ENCODE peak calls at places on chromosomes 7 and 10, in five cellular contexts. One of them, this sample, is unnamed.
A peak's percentile ranks its signal among the peaks of the same experiment; 100 is the strongest.

GRCh38 chr7:91554893-91555292 is 290.7 kb downstream of the FZD1 start:
- DNase-seq in hepatic stellate cell: no peak
- DNase-seq in NCI-H460: no peak
- DNase-seq in H7: no peak
- DNase-seq in SHP77: no peak
- DNase-seq in this sample: no peak

GRCh38 chr10:49298990-49299815 is at the start of gene C10orf71:
- DNase-seq in hepatic stellate cell: no peak
- DNase-seq in NCI-H460: no peak
- DNase-seq in H7: no peak
- DNase-seq in SHP77: peak; percentile 3
- DNase-seq in this sample: no peak

GRCh38 chr7:49486974-49487919 is 286.2 kb upstream of the VWC2 start:
- DNase-seq in hepatic stellate cell: no peak
- DNase-seq in NCI-H460: no peak
- DNase-seq in H7: peak; percentile 2
- DNase-seq in SHP77: no peak
- DNase-seq in this sample: no peak

GRCh38 chr7:3399858-3400257 is 98.8 kb downstream of the SDK1 start:
- DNase-seq in hepatic stellate cell: no peak
- DNase-seq in NCI-H460: peak; percentile 36
- DNase-seq in H7: peak; percentile 25
- DNase-seq in SHP77: peak; percentile 44
- DNase-seq in this sample: peak; percentile 73

GRCh38 chr7:22420973-22421635 is 64.2 kb upstream of the RAPGEF5 start:
- DNase-seq in hepatic stellate cell: no peak
- DNase-seq in NCI-H460: no peak
- DNase-seq in H7: no peak
- DNase-seq in SHP77: peak; percentile 12
- DNase-seq in this sample: no peak

GRCh38 chr10:27822286-27822685 is 76.7 kb upstream of the MKX start:
- DNase-seq in hepatic stellate cell: no peak
- DNase-seq in NCI-H460: no peak
- DNase-seq in H7: no peak
- DNase-seq in SHP77: no peak
- DNase-seq in this sample: no peak

GRCh38 chr7:28409716-28410627 is 2.3 kb upstream of the CREB5 start:
- DNase-seq in hepatic stellate cell: peak; percentile 38
- DNase-seq in NCI-H460: no peak
- DNase-seq in H7: peak; percentile 72
- DNase-seq in SHP77: no peak
- DNase-seq in this sample: no peak

GRCh38 chr10:23035569-23035968 is 59.8 kb upstream of the MSRB2 start:
- DNase-seq in hepatic stellate cell: no peak
- DNase-seq in NCI-H460: no peak
- DNase-seq in H7: peak; percentile 28
- DNase-seq in SHP77: peak; percentile 9
- DNase-seq in this sample: peak; percentile 10

GRCh38 chr7:112371721-112372120 is 78.5 kb upstream of the IFRD1 start:
- DNase-seq in hepatic stellate cell: no peak
- DNase-seq in NCI-H460: no peak
- DNase-seq in H7: no peak
- DNase-seq in SHP77: no peak
- DNase-seq in this sample: no peak

GRCh38 chr10:91788527-91788926 is 9.7 kb upstream of the TNKS2 start:
- DNase-seq in hepatic stellate cell: no peak
- DNase-seq in NCI-H460: no peak
- DNase-seq in H7: no peak
- DNase-seq in SHP77: no peak
- DNase-seq in this sample: peak; percentile 25

GRCh38 chr7:70925411-70926115 is 206.4 kb upstream of the GALNT17 start:
- DNase-seq in hepatic stellate cell: no peak
- DNase-seq in NCI-H460: no peak
- DNase-seq in H7: peak; percentile 83
- DNase-seq in SHP77: no peak
- DNase-seq in this sample: no peak

GRCh38 chr7:42691030-42691639 is 220.7 kb downstream of the C7orf25 start:
- DNase-seq in hepatic stellate cell: peak; percentile 7
- DNase-seq in NCI-H460: peak; percentile 36
- DNase-seq in H7: peak; percentile 35
- DNase-seq in SHP77: peak; percentile 32
- DNase-seq in this sample: peak; percentile 16

GRCh38 chr7:107173691-107174406 is 5.0 kb downstream of the HBP1 start:
- DNase-seq in hepatic stellate cell: no peak
- DNase-seq in NCI-H460: no peak
- DNase-seq in H7: no peak
- DNase-seq in SHP77: no peak
- DNase-seq in this sample: no peak

GRCh38 chr7:14210075-14210474 is 220.6 kb upstream of the ETV1 start:
- DNase-seq in hepatic stellate cell: no peak
- DNase-seq in NCI-H460: no peak
- DNase-seq in H7: no peak
- DNase-seq in SHP77: no peak
- DNase-seq in this sample: no peak

GRCh38 chr7:44307905-44308740 is 17.3 kb downstream of the CAMK2B start:
- DNase-seq in hepatic stellate cell: no peak
- DNase-seq in NCI-H460: no peak
- DNase-seq in H7: peak; percentile 53
- DNase-seq in SHP77: no peak
- DNase-seq in this sample: no peak

GRCh38 chr10:71076473-71077142 is 135.8 kb upstream of the UNC5B start:
- DNase-seq in hepatic stellate cell: no peak
- DNase-seq in NCI-H460: no peak
- DNase-seq in H7: peak; percentile 61
- DNase-seq in SHP77: no peak
- DNase-seq in this sample: no peak

GRCh38 chr7:110973566-110973965 is 117.4 kb upstream of the LRRN3 start:
- DNase-seq in hepatic stellate cell: no peak
- DNase-seq in NCI-H460: no peak
- DNase-seq in H7: no peak
- DNase-seq in SHP77: no peak
- DNase-seq in this sample: no peak

GRCh38 chr7:37229381-37229780 is 219.3 kb downstream of the ELMO1 start:
- DNase-seq in hepatic stellate cell: no peak
- DNase-seq in NCI-H460: no peak
- DNase-seq in H7: no peak
- DNase-seq in SHP77: no peak
- DNase-seq in this sample: no peak

GRCh38 chr10:133113847-133114246 is 26.1 kb downstream of the ADGRA1 start:
- DNase-seq in hepatic stellate cell: no peak
- DNase-seq in NCI-H460: no peak
- DNase-seq in H7: no peak
- DNase-seq in SHP77: no peak
- DNase-seq in this sample: no peak

GRCh38 chr7:17440831-17441230 is 142.4 kb downstream of the AHR start:
- DNase-seq in hepatic stellate cell: no peak
- DNase-seq in NCI-H460: no peak
- DNase-seq in H7: no peak
- DNase-seq in SHP77: no peak
- DNase-seq in this sample: no peak

GRCh38 chr7:152624218-152624617 is 51.7 kb downstream of the XRCC2 start:
- DNase-seq in hepatic stellate cell: no peak
- DNase-seq in NCI-H460: no peak
- DNase-seq in H7: no peak
- DNase-seq in SHP77: no peak
- DNase-seq in this sample: no peak

GRCh38 chr7:2444476-2444875 is 31.7 kb downstream of the GRIFIN start:
- DNase-seq in hepatic stellate cell: peak; percentile 79
- DNase-seq in NCI-H460: no peak
- DNase-seq in H7: peak; percentile 61
- DNase-seq in SHP77: no peak
- DNase-seq in this sample: no peak

GRCh38 chr7:50335795-50336754 is 31.6 kb downstream of the IKZF1 start:
- DNase-seq in hepatic stellate cell: no peak
- DNase-seq in NCI-H460: no peak
- DNase-seq in H7: peak; percentile 40
- DNase-seq in SHP77: peak; percentile 20
- DNase-seq in this sample: no peak

GRCh38 chr10:24208661-24209420 is at the start of gene KIAA1217:
- DNase-seq in hepatic stellate cell: peak; percentile 33
- DNase-seq in NCI-H460: no peak
- DNase-seq in H7: peak; percentile 81
- DNase-seq in SHP77: no peak
- DNase-seq in this sample: peak; percentile 76

GRCh38 chr7:99196536-99197288 is 11.2 kb downstream of the KPNA7 start:
- DNase-seq in hepatic stellate cell: peak; percentile 28
- DNase-seq in NCI-H460: peak; percentile 44
- DNase-seq in H7: no peak
- DNase-seq in SHP77: no peak
- DNase-seq in this sample: no peak

This sample was measured in HepG2.